ENCODE peak calls at places on chromosomes 11 and 22, in four cellular contexts. H is uterus, I is thoracic aorta, U is body of pancreas. E is an unnamed sample.

GRCh38 chr22:29629382-29630179 is 26.1 kb downstream of the NF2 start:
- DNase-seq in H (no peak), I (no peak), U (no peak), E (no peak)

GRCh38 chr22:37019309-37020191 is at the start of the genes MPST and TST:
- DNase-seq in H (peak; percentile 76), I (no peak), U (peak; percentile 86), E (no peak)

GRCh38 chr22:22728382-22728781 is 84.0 kb downstream of the GGTLC2 start:
- DNase-seq in H (no peak), I (no peak), U (no peak), E (no peak)

GRCh38 chr11:66856496-66857233 is at the start of gene LRFN4:
- DNase-seq in H (peak; percentile 47), I (no peak), U (no peak), E (peak; percentile 55)

GRCh38 chr11:44780940-44781631 is 54.3 kb downstream of the TSPAN18 start:
- DNase-seq in H (no peak), I (no peak), U (no peak), E (no peak)

GRCh38 chr11:27184458-27185312 is 144.1 kb downstream of the BBOX1 start:
- DNase-seq in H (no peak), I (no peak), U (no peak), E (no peak)

GRCh38 chr11:34857463-34857862 is 58.7 kb downstream of the APIP start:
- DNase-seq in H (no peak), I (no peak), U (no peak), E (no peak)

GRCh38 chr11:132111781-132112380 is 741.5 kb downstream of the NTM start:
- DNase-seq in H (no peak), I (no peak), U (no peak), E (no peak)

GRCh38 chr11:2916114-2916891 is 12.9 kb downstream of the PHLDA2 start:
- DNase-seq in H (no peak), I (no peak), U (no peak), E (no peak)
- H3K4me1 ChIP-seq in H (no peaks in the 10 kb centered on the region), I (peaks cover 8% of the 10 kb centered on the region), U (peaks cover 24% of the 10 kb centered on the region), E (peaks cover 36% of the 10 kb centered on the region)

GRCh38 chr22:16957781-16958180 is 50.2 kb downstream of the GAB4 start:
- DNase-seq in H (no peak), I (no peak), U (no peak), E (no peak)
- H3K27ac ChIP-seq in H (no peak overlapping the region), I (no peak overlapping the region), U (no peak overlapping the region), E (no peak overlapping the region)

GRCh38 chr22:31651667-31652066 is 10.3 kb downstream of the PISD start:
- DNase-seq in H (no peak), I (no peak), U (no peak), E (no peak)

GRCh38 chr22:31652129-31652528 is 9.9 kb downstream of the PISD start:
- DNase-seq in H (no peak), I (no peak), U (no peak), E (no peak)

GRCh38 chr22:31652911-31653684 is 8.9 kb downstream of the PISD start:
- DNase-seq in H (no peak), I (no peak), U (no peak), E (no peak)

GRCh38 chr22:31647921-31648320 is 14.1 kb downstream of the PISD start:
- DNase-seq in H (no peak), I (no peak), U (no peak), E (no peak)

DNA sequence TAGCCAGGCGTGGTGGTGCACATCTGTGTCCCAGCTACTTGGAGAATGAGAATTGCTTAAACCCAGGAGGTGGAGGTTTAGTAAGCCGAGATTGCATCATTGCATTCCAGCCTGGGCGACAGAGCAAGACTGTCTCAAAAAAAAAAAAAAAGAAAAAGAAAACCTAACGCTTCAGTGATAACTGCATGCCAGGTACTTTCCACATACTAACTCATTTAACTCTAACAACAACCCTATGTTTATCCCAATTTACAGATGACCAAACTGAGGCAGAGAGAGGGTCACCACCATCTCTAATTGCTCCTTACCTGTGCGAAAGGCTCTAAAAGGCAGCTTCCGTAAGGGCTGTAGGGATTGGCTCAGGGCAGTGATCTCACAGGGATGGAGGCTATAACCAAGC is 11.6 kb downstream of the PISD start:
- DNase-seq in H (no peak), I (no peak), U (peak; percentile 31), E (no peak)
- H3K4me1 ChIP-seq in H (no peaks in the 10 kb centered on the region), I (no peaks in the 10 kb centered on the region), U (peaks cover 28% of the 10 kb centered on the region), E (peaks cover 46% of the 10 kb centered on the region)

GRCh38 chr11:65646288-65646734 is 8.4 kb downstream of the SIPA1 start:
- DNase-seq in H (no peak), I (no peak), U (no peak), E (no peak)

GRCh38 chr11:65644837-65645236 is 6.9 kb downstream of the SIPA1 start:
- DNase-seq in H (no peak), I (no peak), U (no peak), E (no peak)

GRCh38 chr11:65643971-65644370 is 6.1 kb downstream of the SIPA1 start:
- DNase-seq in H (no peak), I (no peak), U (no peak), E (no peak)

GRCh38 chr11:65646921-65647701 is 9.2 kb downstream of the SIPA1 start:
- DNase-seq in H (no peak), I (no peak), U (peak; percentile 47), E (no peak)

GRCh38 chr11:65645710-65646109 is 7.8 kb downstream of the SIPA1 start:
- DNase-seq in H (no peak), I (no peak), U (no peak), E (no peak)
- H3K27ac ChIP-seq in H (no peak overlapping the region), I (no peak overlapping the region), U (no peak overlapping the region), E (no peak overlapping the region)